ENCODE peak calls at places on chromosomes 12 and 14, in seven cellular contexts. K is activated CD8-positive, alpha-beta memory T cell treated with anti-CD3 and anti-CD28 coated beads for 1 hour; P is left cardiac atrium; C is activated gamma-delta T cell treated with Interleukin-2 at 50 U/mL for 16 hours; T is activated effector memory CD4-positive, alpha-beta T cell treated with Interleukin-2 at 50 U/mL for 16 hours; N is type B pancreatic cell; Q is heart right ventricle. L is an unnamed sample.

GRCh38 chr12:120239776-120240494 is 25.6 kb downstream of the PXN start:
- DNase-seq in K (no peak), P (no peak), C (no peak), T (no peak), N (no peak), Q (no peak), L (no peak)

GRCh38 chr12:57219993-57220728 is 3.6 kb downstream of the NXPH4 start:
- DNase-seq in K (no peak), P (no peak), C (no peak), T (no peak), N (no peak), Q (no peak), L (no peak)

GRCh38 chr14:97851438-97851995 is 1054.3 kb downstream of the VRK1 start:
- DNase-seq in K (no peak), P (no peak), C (no peak), T (no peak), N (no peak), Q (no peak), L (peak)

GRCh38 chr14:26593377-26593776 is 4.5 kb downstream of the NOVA1 start:
- DNase-seq in K (no peak), P (no peak), C (no peak), T (no peak), N (no peak), Q (no peak), L (no peak)

GRCh38 chr14:70976591-70976990 is 69.3 kb downstream of the PCNX1 start:
- DNase-seq in K (no peak), P (no peak), C (no peak), T (no peak), N (no peak), Q (no peak), L (no peak)

GRCh38 chr14:99759546-99759925 is 33.7 kb upstream of the EML1 start:
- DNase-seq in K (no peak), P (no peak), C (no peak), T (no peak), N (no peak), Q (no peak), L (no peak)

GRCh38 chr12:127381043-127381668 is 885.8 kb upstream of the TMEM132C start:
- DNase-seq in K (no peak), P (peak), C (peak), T (no peak), N (peak), Q (peak), L (peak)

GRCh38 chr14:101854366-101854765 is 92.9 kb downstream of the PPP2R5C start:
- DNase-seq in K (no peak), P (no peak), C (no peak), T (no peak), N (no peak), Q (no peak), L (peak)

GRCh38 chr12:52969828-52970569 is 21.1 kb downstream of the KRT18 start:
- DNase-seq in K (no peak), P (peak), C (no peak), T (no peak), N (no peak), Q (peak), L (no peak)

GRCh38 chr12:104652910-104653309 is 196.2 kb downstream of the CHST11 start:
- DNase-seq in K (no peak), P (no peak), C (no peak), T (no peak), N (no peak), Q (no peak), L (no peak)

GRCh38 chr12:89693639-89694202 is 14.9 kb downstream of the ATP2B1 start:
- DNase-seq in K (no peak), P (no peak), C (no peak), T (no peak), N (no peak), Q (no peak), L (no peak)

GRCh38 chr14:104240426-104241157 is 102.2 kb downstream of the KIF26A start:
- DNase-seq in K (no peak), P (no peak), C (no peak), T (no peak), N (peak), Q (no peak), L (peak)

GRCh38 chr12:69447892-69448291 is 22.3 kb upstream of the FRS2 start:
- DNase-seq in K (no peak), P (no peak), C (no peak), T (no peak), N (no peak), Q (no peak), L (no peak)

GRCh38 chr12:68207276-68207675 is 18.3 kb downstream of the IL26 start:
- DNase-seq in K (no peak), P (no peak), C (no peak), T (no peak), N (no peak), Q (no peak), L (no peak)

GRCh38 chr12:105814283-105814682 is 324.5 kb downstream of the NUAK1 start:
- DNase-seq in K (no peak), P (no peak), C (no peak), T (no peak), N (no peak), Q (no peak), L (no peak)

GRCh38 chr14:20427231-20428009 is 8.5 kb downstream of the KLHL33 start:
- DNase-seq in K (no peak), P (no peak), C (no peak), T (no peak), N (no peak), Q (no peak), L (no peak)

GRCh38 chr12:64269161-64269560 is 47.1 kb upstream of the KICS2 start:
- DNase-seq in K (no peak), P (no peak), C (no peak), T (no peak), N (no peak), Q (no peak), L (no peak)

GRCh38 chr14:34302654-34303053 is 159.4 kb downstream of the SPTSSA start:
- DNase-seq in K (no peak), P (no peak), C (no peak), T (no peak), N (no peak), Q (no peak), L (no peak)

GRCh38 chr12:32502693-32503510 is 103.5 kb downstream of the FGD4 start:
- DNase-seq in K (no peak), P (no peak), C (no peak), T (no peak), N (no peak), Q (no peak), L (no peak)

GRCh38 chr12:88391556-88391955 is 188.7 kb downstream of the KITLG start:
- DNase-seq in K (no peak), P (no peak), C (no peak), T (no peak), N (no peak), Q (no peak), L (no peak)

GRCh38 chr12:108305520-108305919 is 33.6 kb downstream of the CMKLR1 start:
- DNase-seq in K (no peak), P (peak), C (no peak), T (no peak), N (no peak), Q (peak), L (peak)

GRCh38 chr12:16605666-16606116 is 271 bp downstream of the LMO3 start:
- DNase-seq in K (no peak), P (no peak), C (no peak), T (no peak), N (no peak), Q (no peak), L (no peak)

GRCh38 chr12:31234053-31234835 is 91.7 kb downstream of the SINHCAF start:
- DNase-seq in K (no peak), P (no peak), C (no peak), T (no peak), N (no peak), Q (no peak), L (peak)

GRCh38 chr14:23119362-23120327 is 590 bp upstream of the CEBPE start:
- DNase-seq in K (no peak), P (no peak), C (peak), T (peak), N (no peak), Q (no peak), L (no peak)

GRCh38 chr12:59839514-59839913 is 243.7 kb downstream of the SLC16A7 start:
- DNase-seq in K (no peak), P (no peak), C (no peak), T (no peak), N (no peak), Q (no peak), L (no peak)

GRCh38 chr12:49904601-49905000 is 901 bp upstream of the FAIM2 start:
- DNase-seq in K (no peak), P (no peak), C (no peak), T (no peak), N (no peak), Q (no peak), L (no peak)

L was measured in osteocyte.